ENCODE peak calls at places on chromosomes 12 and 14, in six cellular contexts. L is GM10248, J is progenitor cell of endocrine pancreas, S is thoracic aorta, C is WERI-Rb-1, R is transverse colon. D is an unnamed sample.

GRCh38 chr12:27844427-27845090 is 64.5 kb upstream of the MANSC4 start:
- DNase-seq in S (no peak), J (no peak), R (no peak), C (peak; percentile 10), L (no peak), D (no peak)

GRCh38 chr12:118682656-118683055 is 298.7 kb upstream of the SRRM4 start:
- DNase-seq in S (no peak), R (no peak), J (no peak), C (no peak), L (peak; percentile 26), D (no peak)

GRCh38 chr12:109597795-109598427 is 24.3 kb downstream of the MVK start:
- DNase-seq in L (peak; percentile 88), J (peak; percentile 82), S (peak; percentile 30), C (peak; percentile 95), R (peak; percentile 84), D (peak; percentile 76)

GRCh38 chr12:42669471-42669997 is 80.0 kb upstream of the PRICKLE1 start:
- DNase-seq in L (no peak), J (no peak), C (no peak), R (no peak), S (no peak), D (no peak)

GRCh38 chr12:6383572-6384498 is at the start of gene LTBR:
- DNase-seq in L (peak; percentile 36), S (peak; percentile 80), R (peak; percentile 96), C (no peak), J (peak; percentile 60), D (peak; percentile 97)

GRCh38 chr12:12319501-12320322 is 30.3 kb downstream of the MANSC1 start:
- DNase-seq in J (no peak), C (no peak), R (peak; percentile 22), L (no peak), S (no peak), D (no peak)

GRCh38 chr12:60920841-60921495 is 1325.1 kb downstream of the SLC16A7 start:
- DNase-seq in S (no peak), R (no peak), C (no peak), L (no peak), J (no peak), D (no peak)

GRCh38 chr12:125186471-125187147 is 121.4 kb downstream of the AACS start:
- DNase-seq in C (no peak), L (no peak), J (peak; percentile 15), S (no peak), R (no peak), D (no peak)

GRCh38 chr14:21233457-21234076 is 35.7 kb downstream of the HNRNPC start:
- DNase-seq in C (peak; percentile 28), L (no peak), J (no peak), R (no peak), S (no peak), D (no peak)

GRCh38 chr14:61713724-61714437 is 18.6 kb downstream of the HIF1A start:
- DNase-seq in R (no peak), C (no peak), L (no peak), S (no peak), J (no peak), D (no peak)

GRCh38 chr12:62724947-62725447 is 210.0 kb downstream of the PPM1H start:
- DNase-seq in C (peak; percentile 49), J (peak; percentile 11), R (peak; percentile 54), L (no peak), S (peak; percentile 20), D (no peak)

GRCh38 chr12:105759172-105759571 is 379.6 kb downstream of the NUAK1 start:
- DNase-seq in C (no peak), S (no peak), L (no peak), R (no peak), J (no peak), D (no peak)
- TF ChIP-seq CTCF in C (peak; percentile 34), S (no peak), L (no peak), R (no peak), J (no peak), D (no peak)

GRCh38 chr12:90280564-90281058 is 572.0 kb upstream of the ATP2B1 start:
- DNase-seq in R (no peak), L (no peak), J (no peak), C (no peak), S (no peak), D (no peak)
- TF ChIP-seq CTCF in R (no peak), L (no peak), J (no peak), C (no peak), S (no peak), D (no peak)

DNA sequence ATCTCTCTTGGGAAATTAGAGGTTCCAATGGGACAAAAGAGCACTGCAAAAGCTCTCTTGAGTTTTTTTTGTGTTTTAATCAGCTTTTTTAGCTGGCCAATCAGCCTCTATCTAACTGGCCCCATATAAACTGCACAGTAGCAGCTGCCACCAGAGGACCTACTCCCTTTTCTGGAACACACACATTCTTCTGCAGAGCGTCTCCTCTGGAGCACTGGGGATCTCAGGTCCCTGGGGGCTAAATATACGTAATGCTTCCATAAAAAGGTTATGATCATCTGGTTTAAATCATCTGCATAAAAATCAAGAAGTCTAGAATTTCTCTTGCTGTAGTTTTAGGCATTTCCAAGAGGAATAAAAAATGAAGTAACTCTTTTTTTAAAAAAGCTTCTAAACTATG is 32.3 kb downstream of the TSPAN8 start:
- DNase-seq in R (no peak), S (no peak), L (no peak), J (no peak), C (peak; percentile 15), D (no peak)
- TF ChIP-seq CTCF in R (no peak), S (no peak), L (no peak), J (no peak), C (peak; percentile 10), D (no peak)

DNA sequence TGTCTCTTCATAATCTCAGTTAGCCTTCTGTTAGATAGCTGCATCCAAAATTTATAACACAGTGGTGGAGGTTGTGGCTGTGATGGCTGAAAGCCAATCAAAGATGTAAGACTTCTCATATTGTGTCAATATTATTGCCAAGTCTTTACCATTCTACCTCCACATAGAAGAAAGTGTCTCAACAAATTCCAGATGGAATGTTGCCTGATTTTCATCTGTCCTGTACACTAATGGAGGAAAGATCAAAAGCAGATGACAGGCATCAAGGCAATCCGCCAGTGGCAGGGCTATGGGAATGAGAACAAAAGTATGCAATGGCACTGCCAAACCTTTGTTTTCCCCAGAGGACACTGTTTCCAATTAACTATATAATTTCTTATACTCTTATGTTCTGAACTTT is 813.2 kb upstream of the NOVA1 start:
- DNase-seq in L (no peak), R (no peak), J (no peak), C (no peak), S (no peak), D (no peak)
- TF ChIP-seq CTCF in L (no peak), R (no peak), J (no peak), C (no peak), S (no peak), D (no peak)